ENCODE peak calls at places on chromosomes 3 and 15, in nine cellular contexts. P, K, D, C, G, M, R, U and I are unnamed samples.

GRCh38 chr3:150286390-150287147 is 121.5 kb upstream of the TSC22D2 start:
- DNase-seq in P (peak), K (no peak), D (peak), C (peak), G (peak), M (no peak), R (peak), U (peak), I (no peak)

GRCh38 chr15:100175406-100176114 is 166.2 kb downstream of the ADAMTS17 start:
- DNase-seq in P (no peak), K (no peak), D (no peak), C (no peak), G (no peak), M (no peak), R (no peak), U (no peak), I (no peak)

GRCh38 chr3:103924544-103924943 is 1442.2 kb upstream of the ALCAM start:
- DNase-seq in P (no peak), K (no peak), D (no peak), C (no peak), G (no peak), M (no peak), R (no peak), U (no peak), I (no peak)

GRCh38 chr3:21310176-21310575 is 440.8 kb downstream of the ZNF385D start:
- DNase-seq in P (no peak), K (no peak), D (no peak), C (no peak), G (no peak), M (no peak), R (peak), U (no peak), I (no peak)

GRCh38 chr3:194686414-194686815 is 732 bp downstream of the FAM43A start:
- DNase-seq in P (no peak), K (no peak), D (no peak), C (no peak), G (peak), M (no peak), R (no peak), U (no peak), I (no peak)

GRCh38 chr3:28376424-28376823 is 27.8 kb upstream of the AZI2 start:
- DNase-seq in P (no peak), K (no peak), D (no peak), C (no peak), G (no peak), M (no peak), R (no peak), U (no peak), I (peak)

GRCh38 chr3:196643201-196643749 is 3.8 kb downstream of the NRROS start:
- DNase-seq in P (no peak), K (no peak), D (no peak), C (no peak), G (no peak), M (no peak), R (no peak), U (peak), I (peak)

GRCh38 chr15:82132742-82133141 is 86.9 kb upstream of the MEX3B start:
- DNase-seq in P (no peak), K (no peak), D (no peak), C (no peak), G (no peak), M (no peak), R (peak), U (no peak), I (no peak)

GRCh38 chr15:38079236-38079635 is 144.8 kb downstream of the TMCO5A start:
- DNase-seq in P (no peak), K (no peak), D (no peak), C (no peak), G (no peak), M (no peak), R (no peak), U (no peak), I (no peak)